ENCODE peak calls at places on chromosomes 2 and 18, in ten cellular contexts. One of them, this sample, is unnamed.

GRCh38 chr2:18262601-18263000 is 297.9 kb downstream of the RDH14 start:
- DNase-seq in AG04450: no peak
- DNase-seq in nephron progenitor cell: no peak
- DNase-seq in AG04449: no peak
- DNase-seq in EL: no peak
- DNase-seq in stimulated activated CD8-positive, alpha-beta memory T cell treated with anti-CD3 and anti-CD28 coated beads, Interleukin-15, amount 100 ng/mL, for 4 hours: no peak
- DNase-seq in IMR-90: peak
- DNase-seq in iris pigment epithelial cell: peak
- DNase-seq in NCI-H1694 treated with DMSO at 0.1 percent for 48 hours: no peak
- DNase-seq in mesenchymal stem cell: peak
- DNase-seq in this sample: peak

GRCh38 chr18:79396431-79397287 is 929 bp downstream of the NFATC1 start:
- DNase-seq in AG04450: no peak
- DNase-seq in nephron progenitor cell: peak
- DNase-seq in AG04449: no peak
- DNase-seq in EL: peak
- DNase-seq in stimulated activated CD8-positive, alpha-beta memory T cell treated with anti-CD3 and anti-CD28 coated beads, Interleukin-15, amount 100 ng/mL, for 4 hours: no peak
- DNase-seq in IMR-90: peak
- DNase-seq in iris pigment epithelial cell: peak
- DNase-seq in NCI-H1694 treated with DMSO at 0.1 percent for 48 hours: no peak
- DNase-seq in mesenchymal stem cell: no peak
- DNase-seq in this sample: peak

GRCh38 chr2:12177052-12177994 is 430.9 kb downstream of the LPIN1 start:
- DNase-seq in AG04450: no peak
- DNase-seq in nephron progenitor cell: no peak
- DNase-seq in AG04449: no peak
- DNase-seq in EL: peak
- DNase-seq in stimulated activated CD8-positive, alpha-beta memory T cell treated with anti-CD3 and anti-CD28 coated beads, Interleukin-15, amount 100 ng/mL, for 4 hours: no peak
- DNase-seq in IMR-90: peak
- DNase-seq in iris pigment epithelial cell: peak
- DNase-seq in NCI-H1694 treated with DMSO at 0.1 percent for 48 hours: no peak
- DNase-seq in mesenchymal stem cell: peak
- DNase-seq in this sample: peak

GRCh38 chr2:219851169-219851568 is 223.7 kb downstream of the SLC4A3 start:
- DNase-seq in AG04450: no peak
- DNase-seq in nephron progenitor cell: no peak
- DNase-seq in AG04449: no peak
- DNase-seq in EL: no peak
- DNase-seq in stimulated activated CD8-positive, alpha-beta memory T cell treated with anti-CD3 and anti-CD28 coated beads, Interleukin-15, amount 100 ng/mL, for 4 hours: no peak
- DNase-seq in IMR-90: no peak
- DNase-seq in iris pigment epithelial cell: no peak
- DNase-seq in NCI-H1694 treated with DMSO at 0.1 percent for 48 hours: no peak
- DNase-seq in mesenchymal stem cell: no peak
- DNase-seq in this sample: no peak

GRCh38 chr2:238743243-238744068 is 104.4 kb upstream of the TWIST2 start:
- DNase-seq in AG04450: no peak
- DNase-seq in nephron progenitor cell: no peak
- DNase-seq in AG04449: no peak
- DNase-seq in EL: no peak
- DNase-seq in stimulated activated CD8-positive, alpha-beta memory T cell treated with anti-CD3 and anti-CD28 coated beads, Interleukin-15, amount 100 ng/mL, for 4 hours: no peak
- DNase-seq in IMR-90: no peak
- DNase-seq in iris pigment epithelial cell: no peak
- DNase-seq in NCI-H1694 treated with DMSO at 0.1 percent for 48 hours: no peak
- DNase-seq in mesenchymal stem cell: no peak
- DNase-seq in this sample: peak

GRCh38 chr2:172231508-172231907 is 128.8 kb upstream of the DLX2 start:
- DNase-seq in AG04450: no peak
- DNase-seq in nephron progenitor cell: no peak
- DNase-seq in AG04449: no peak
- DNase-seq in EL: no peak
- DNase-seq in stimulated activated CD8-positive, alpha-beta memory T cell treated with anti-CD3 and anti-CD28 coated beads, Interleukin-15, amount 100 ng/mL, for 4 hours: no peak
- DNase-seq in IMR-90: no peak
- DNase-seq in iris pigment epithelial cell: no peak
- DNase-seq in NCI-H1694 treated with DMSO at 0.1 percent for 48 hours: no peak
- DNase-seq in mesenchymal stem cell: no peak
- DNase-seq in this sample: no peak

GRCh38 chr18:73897517-73897916 is 250.1 kb downstream of the FBXO15 start:
- DNase-seq in AG04450: no peak
- DNase-seq in nephron progenitor cell: no peak
- DNase-seq in AG04449: no peak
- DNase-seq in EL: no peak
- DNase-seq in stimulated activated CD8-positive, alpha-beta memory T cell treated with anti-CD3 and anti-CD28 coated beads, Interleukin-15, amount 100 ng/mL, for 4 hours: no peak
- DNase-seq in IMR-90: no peak
- DNase-seq in iris pigment epithelial cell: no peak
- DNase-seq in NCI-H1694 treated with DMSO at 0.1 percent for 48 hours: no peak
- DNase-seq in mesenchymal stem cell: no peak
- DNase-seq in this sample: no peak

GRCh38 chr2:66440692-66441091 is 5.8 kb downstream of the MEIS1 start:
- DNase-seq in AG04450: no peak
- DNase-seq in nephron progenitor cell: peak
- DNase-seq in AG04449: no peak
- DNase-seq in EL: peak
- DNase-seq in stimulated activated CD8-positive, alpha-beta memory T cell treated with anti-CD3 and anti-CD28 coated beads, Interleukin-15, amount 100 ng/mL, for 4 hours: no peak
- DNase-seq in IMR-90: no peak
- DNase-seq in iris pigment epithelial cell: no peak
- DNase-seq in NCI-H1694 treated with DMSO at 0.1 percent for 48 hours: no peak
- DNase-seq in mesenchymal stem cell: peak
- DNase-seq in this sample: no peak

GRCh38 chr2:64383016-64383588 is 70.9 kb upstream of the LGALSL start:
- DNase-seq in AG04450: no peak
- DNase-seq in nephron progenitor cell: no peak
- DNase-seq in AG04449: no peak
- DNase-seq in EL: no peak
- DNase-seq in stimulated activated CD8-positive, alpha-beta memory T cell treated with anti-CD3 and anti-CD28 coated beads, Interleukin-15, amount 100 ng/mL, for 4 hours: no peak
- DNase-seq in IMR-90: no peak
- DNase-seq in iris pigment epithelial cell: no peak
- DNase-seq in NCI-H1694 treated with DMSO at 0.1 percent for 48 hours: no peak
- DNase-seq in mesenchymal stem cell: no peak
- DNase-seq in this sample: no peak

GRCh38 chr2:169818241-169818640 is 6.5 kb downstream of the METTL5 start:
- DNase-seq in AG04450: no peak
- DNase-seq in nephron progenitor cell: no peak
- DNase-seq in AG04449: no peak
- DNase-seq in EL: no peak
- DNase-seq in stimulated activated CD8-positive, alpha-beta memory T cell treated with anti-CD3 and anti-CD28 coated beads, Interleukin-15, amount 100 ng/mL, for 4 hours: no peak
- DNase-seq in IMR-90: no peak
- DNase-seq in iris pigment epithelial cell: peak
- DNase-seq in NCI-H1694 treated with DMSO at 0.1 percent for 48 hours: no peak
- DNase-seq in mesenchymal stem cell: no peak
- DNase-seq in this sample: no peak

GRCh38 chr18:40984856-40985255 is 970.2 kb upstream of the PIK3C3 start:
- DNase-seq in AG04450: no peak
- DNase-seq in nephron progenitor cell: no peak
- DNase-seq in AG04449: no peak
- DNase-seq in EL: no peak
- DNase-seq in stimulated activated CD8-positive, alpha-beta memory T cell treated with anti-CD3 and anti-CD28 coated beads, Interleukin-15, amount 100 ng/mL, for 4 hours: no peak
- DNase-seq in IMR-90: peak
- DNase-seq in iris pigment epithelial cell: peak
- DNase-seq in NCI-H1694 treated with DMSO at 0.1 percent for 48 hours: no peak
- DNase-seq in mesenchymal stem cell: peak
- DNase-seq in this sample: peak

GRCh38 chr2:241946306-241947003 is 76.9 kb downstream of the RTP5 start:
- DNase-seq in AG04450: no peak
- DNase-seq in nephron progenitor cell: no peak
- DNase-seq in AG04449: no peak
- DNase-seq in EL: no peak
- DNase-seq in stimulated activated CD8-positive, alpha-beta memory T cell treated with anti-CD3 and anti-CD28 coated beads, Interleukin-15, amount 100 ng/mL, for 4 hours: no peak
- DNase-seq in IMR-90: no peak
- DNase-seq in iris pigment epithelial cell: no peak
- DNase-seq in NCI-H1694 treated with DMSO at 0.1 percent for 48 hours: no peak
- DNase-seq in mesenchymal stem cell: no peak
- DNase-seq in this sample: no peak

GRCh38 chr2:25817630-25818029 is 60.7 kb downstream of the ASXL2 start:
- DNase-seq in AG04450: no peak
- DNase-seq in nephron progenitor cell: no peak
- DNase-seq in AG04449: no peak
- DNase-seq in EL: no peak
- DNase-seq in stimulated activated CD8-positive, alpha-beta memory T cell treated with anti-CD3 and anti-CD28 coated beads, Interleukin-15, amount 100 ng/mL, for 4 hours: no peak
- DNase-seq in IMR-90: no peak
- DNase-seq in iris pigment epithelial cell: no peak
- DNase-seq in NCI-H1694 treated with DMSO at 0.1 percent for 48 hours: no peak
- DNase-seq in mesenchymal stem cell: no peak
- DNase-seq in this sample: no peak

GRCh38 chr2:132690664-132691303 is 20.8 kb upstream of the LYPD1 start:
- DNase-seq in AG04450: peak
- DNase-seq in nephron progenitor cell: no peak
- DNase-seq in AG04449: no peak
- DNase-seq in EL: peak
- DNase-seq in stimulated activated CD8-positive, alpha-beta memory T cell treated with anti-CD3 and anti-CD28 coated beads, Interleukin-15, amount 100 ng/mL, for 4 hours: no peak
- DNase-seq in IMR-90: peak
- DNase-seq in iris pigment epithelial cell: peak
- DNase-seq in NCI-H1694 treated with DMSO at 0.1 percent for 48 hours: no peak
- DNase-seq in mesenchymal stem cell: peak
- DNase-seq in this sample: peak

GRCh38 chr2:120820263-120820884 is 84.7 kb downstream of the GLI2 start:
- DNase-seq in AG04450: peak
- DNase-seq in nephron progenitor cell: peak
- DNase-seq in AG04449: no peak
- DNase-seq in EL: peak
- DNase-seq in stimulated activated CD8-positive, alpha-beta memory T cell treated with anti-CD3 and anti-CD28 coated beads, Interleukin-15, amount 100 ng/mL, for 4 hours: no peak
- DNase-seq in IMR-90: peak
- DNase-seq in iris pigment epithelial cell: peak
- DNase-seq in NCI-H1694 treated with DMSO at 0.1 percent for 48 hours: peak
- DNase-seq in mesenchymal stem cell: peak
- DNase-seq in this sample: peak

GRCh38 chr2:102117488-102117887 is 25.1 kb upstream of the IL1R1 start:
- DNase-seq in AG04450: no peak
- DNase-seq in nephron progenitor cell: no peak
- DNase-seq in AG04449: no peak
- DNase-seq in EL: no peak
- DNase-seq in stimulated activated CD8-positive, alpha-beta memory T cell treated with anti-CD3 and anti-CD28 coated beads, Interleukin-15, amount 100 ng/mL, for 4 hours: no peak
- DNase-seq in IMR-90: peak
- DNase-seq in iris pigment epithelial cell: no peak
- DNase-seq in NCI-H1694 treated with DMSO at 0.1 percent for 48 hours: no peak
- DNase-seq in mesenchymal stem cell: peak
- DNase-seq in this sample: no peak

GRCh38 chr2:112957511-112957910 is 20.3 kb upstream of the IL36G start:
- DNase-seq in AG04450: no peak
- DNase-seq in nephron progenitor cell: no peak
- DNase-seq in AG04449: no peak
- DNase-seq in EL: peak
- DNase-seq in stimulated activated CD8-positive, alpha-beta memory T cell treated with anti-CD3 and anti-CD28 coated beads, Interleukin-15, amount 100 ng/mL, for 4 hours: no peak
- DNase-seq in IMR-90: no peak
- DNase-seq in iris pigment epithelial cell: no peak
- DNase-seq in NCI-H1694 treated with DMSO at 0.1 percent for 48 hours: no peak
- DNase-seq in mesenchymal stem cell: no peak
- DNase-seq in this sample: peak

GRCh38 chr2:79982445-79982844 is 322.1 kb downstream of the LRRTM1 start:
- DNase-seq in AG04450: no peak
- DNase-seq in nephron progenitor cell: peak
- DNase-seq in AG04449: no peak
- DNase-seq in EL: no peak
- DNase-seq in stimulated activated CD8-positive, alpha-beta memory T cell treated with anti-CD3 and anti-CD28 coated beads, Interleukin-15, amount 100 ng/mL, for 4 hours: no peak
- DNase-seq in IMR-90: no peak
- DNase-seq in iris pigment epithelial cell: no peak
- DNase-seq in NCI-H1694 treated with DMSO at 0.1 percent for 48 hours: no peak
- DNase-seq in mesenchymal stem cell: no peak
- DNase-seq in this sample: no peak

GRCh38 chr2:157627594-157628281 is 926 bp downstream of the ACVR1C start:
- DNase-seq in AG04450: no peak
- DNase-seq in nephron progenitor cell: peak
- DNase-seq in AG04449: no peak
- DNase-seq in EL: peak
- DNase-seq in stimulated activated CD8-positive, alpha-beta memory T cell treated with anti-CD3 and anti-CD28 coated beads, Interleukin-15, amount 100 ng/mL, for 4 hours: peak
- DNase-seq in IMR-90: peak
- DNase-seq in iris pigment epithelial cell: peak
- DNase-seq in NCI-H1694 treated with DMSO at 0.1 percent for 48 hours: no peak
- DNase-seq in mesenchymal stem cell: no peak
- DNase-seq in this sample: peak

GRCh38 chr2:159555651-159556392 is 60.5 kb downstream of the BAZ2B start:
- DNase-seq in AG04450: no peak
- DNase-seq in nephron progenitor cell: no peak
- DNase-seq in AG04449: no peak
- DNase-seq in EL: no peak
- DNase-seq in stimulated activated CD8-positive, alpha-beta memory T cell treated with anti-CD3 and anti-CD28 coated beads, Interleukin-15, amount 100 ng/mL, for 4 hours: no peak
- DNase-seq in IMR-90: no peak
- DNase-seq in iris pigment epithelial cell: peak
- DNase-seq in NCI-H1694 treated with DMSO at 0.1 percent for 48 hours: no peak
- DNase-seq in mesenchymal stem cell: no peak
- DNase-seq in this sample: no peak

GRCh38 chr2:154681741-154682140 is 16.8 kb upstream of the KCNJ3 start:
- DNase-seq in AG04450: no peak
- DNase-seq in nephron progenitor cell: no peak
- DNase-seq in AG04449: no peak
- DNase-seq in EL: no peak
- DNase-seq in stimulated activated CD8-positive, alpha-beta memory T cell treated with anti-CD3 and anti-CD28 coated beads, Interleukin-15, amount 100 ng/mL, for 4 hours: no peak
- DNase-seq in IMR-90: no peak
- DNase-seq in iris pigment epithelial cell: no peak
- DNase-seq in NCI-H1694 treated with DMSO at 0.1 percent for 48 hours: no peak
- DNase-seq in mesenchymal stem cell: no peak
- DNase-seq in this sample: no peak

GRCh38 chr2:42752299-42752698 is 11.6 kb downstream of the OXER1 start:
- DNase-seq in AG04450: no peak
- DNase-seq in nephron progenitor cell: no peak
- DNase-seq in AG04449: no peak
- DNase-seq in EL: no peak
- DNase-seq in stimulated activated CD8-positive, alpha-beta memory T cell treated with anti-CD3 and anti-CD28 coated beads, Interleukin-15, amount 100 ng/mL, for 4 hours: no peak
- DNase-seq in IMR-90: no peak
- DNase-seq in iris pigment epithelial cell: no peak
- DNase-seq in NCI-H1694 treated with DMSO at 0.1 percent for 48 hours: no peak
- DNase-seq in mesenchymal stem cell: no peak
- DNase-seq in this sample: no peak

This sample was measured in astrocyte.